ENCODE peak calls at places on chromosome 20, in five cellular contexts. D, Q, A, Z and W are unnamed samples.

GRCh38 chr20:20079102-20079784 is 26.9 kb downstream of the CFAP61 start:
- DNase-seq in D (no peak), Q (no peak), A (no peak), Z (no peak), W (no peak)

GRCh38 chr20:10448270-10449156 is 13.4 kb downstream of the SLX4IP start:
- DNase-seq in D (no peak), Q (peak), A (no peak), Z (no peak), W (no peak)

GRCh38 chr20:62413025-62413580 is 6.0 kb upstream of the CABLES2 start:
- DNase-seq in D (no peak), Q (no peak), A (no peak), Z (no peak), W (no peak)

GRCh38 chr20:51938557-51939324 is 136.4 kb upstream of the SALL4 start:
- DNase-seq in D (no peak), Q (peak), A (no peak), Z (no peak), W (no peak)

GRCh38 chr20:58708246-58708931 is 15.8 kb downstream of the NPEPL1 start:
- DNase-seq in D (no peak), Q (no peak), A (no peak), Z (no peak), W (no peak)

GRCh38 chr20:61246269-61246668 is 5.8 kb upstream of the CDH4 start:
- DNase-seq in D (no peak), Q (no peak), A (no peak), Z (no peak), W (no peak)

GRCh38 chr20:62907377-62908317 is 18.7 kb downstream of the DIDO1 start:
- DNase-seq in D (no peak), Q (no peak), A (no peak), Z (no peak), W (peak)

GRCh38 chr20:56360133-56360898 is 1.5 kb downstream of the FAM210B start:
- DNase-seq in D (no peak), Q (no peak), A (no peak), Z (no peak), W (no peak)

GRCh38 chr20:41048475-41049242 is 20.0 kb downstream of the TOP1 start:
- DNase-seq in D (no peak), Q (no peak), A (no peak), Z (peak), W (peak)

GRCh38 chr20:21179796-21180195 is 53.9 kb downstream of the KIZ start:
- DNase-seq in D (no peak), Q (peak), A (no peak), Z (no peak), W (no peak)

GRCh38 chr20:49276201-49276894 is 1.5 kb downstream of the ZNFX1 start:
- DNase-seq in D (peak), Q (peak), A (no peak), Z (no peak), W (peak)

GRCh38 chr20:60123652-60124051 is 165.4 kb downstream of the CDH26 start:
- DNase-seq in D (no peak), Q (no peak), A (no peak), Z (no peak), W (no peak)

GRCh38 chr20:57647006-57647932 is 27.0 kb upstream of the ZBP1 start:
- DNase-seq in D (no peak), Q (no peak), A (no peak), Z (no peak), W (no peak)

GRCh38 chr20:37295595-37295994 is 6.1 kb downstream of the MANBAL start:
- DNase-seq in D (no peak), Q (no peak), A (peak), Z (no peak), W (no peak)

GRCh38 chr20:25103526-25103925 is 21.6 kb upstream of the VSX1 start:
- DNase-seq in D (no peak), Q (no peak), A (no peak), Z (no peak), W (no peak)

GRCh38 chr20:32731882-32732266 is 11.4 kb downstream of the COMMD7 start:
- DNase-seq in D (no peak), Q (peak), A (peak), Z (no peak), W (peak)

GRCh38 chr20:57439432-57439831 is 48.2 kb downstream of the RBM38 start:
- DNase-seq in D (peak), Q (no peak), A (peak), Z (peak), W (no peak)

GRCh38 chr20:2305479-2305878 is 9.7 kb downstream of the TGM3 start:
- DNase-seq in D (no peak), Q (no peak), A (no peak), Z (no peak), W (no peak)

GRCh38 chr20:50624351-50625016 is 66.9 kb downstream of the RIPOR3 start:
- DNase-seq in D (no peak), Q (no peak), A (peak), Z (peak), W (no peak)

GRCh38 chr20:12047838-12048432 is 130.2 kb downstream of the BTBD3 start:
- DNase-seq in D (no peak), Q (peak), A (no peak), Z (no peak), W (no peak)

GRCh38 chr20:1327241-1327653 is 1.7 kb downstream of the SDCBP2 start:
- DNase-seq in D (no peak), Q (peak), A (no peak), Z (no peak), W (peak)

GRCh38 chr20:56517211-56517610 is 7.3 kb upstream of the FAM209A start:
- DNase-seq in D (no peak), Q (no peak), A (no peak), Z (no peak), W (no peak)

GRCh38 chr20:37936451-37936850 is 33.5 kb downstream of the VSTM2L start:
- DNase-seq in D (no peak), Q (no peak), A (no peak), Z (no peak), W (no peak)

GRCh38 chr20:31806564-31807355 is 12.4 kb upstream of the MYLK2 start:
- DNase-seq in D (no peak), Q (peak), A (no peak), Z (peak), W (peak)

GRCh38 chr20:14632906-14633305 is 295.5 kb upstream of the FLRT3 start:
- DNase-seq in D (no peak), Q (no peak), A (no peak), Z (peak), W (peak)

GRCh38 chr20:19211661-19212523 is 550 bp upstream of the SLC24A3 start:
- DNase-seq in D (no peak), Q (peak), A (no peak), Z (no peak), W (no peak)

GRCh38 chr20:63130654-63131577 is 85.0 kb downstream of the YTHDF1 start:
- DNase-seq in D (no peak), Q (no peak), A (no peak), Z (no peak), W (no peak)

GRCh38 chr20:59024111-59024530 is 4.9 kb downstream of the TUBB1 start:
- DNase-seq in D (no peak), Q (no peak), A (no peak), Z (no peak), W (no peak)

GRCh38 chr20:34037121-34037520 is 43.4 kb downstream of the RALY start:
- DNase-seq in D (no peak), Q (peak), A (no peak), Z (no peak), W (no peak)

GRCh38 chr20:50491926-50492634 is 18.1 kb upstream of the PTPN1 start:
- DNase-seq in D (no peak), Q (peak), A (no peak), Z (no peak), W (no peak)

GRCh38 chr20:5621305-5621704 is 128.9 kb upstream of the SHLD1 start:
- DNase-seq in D (no peak), Q (no peak), A (no peak), Z (no peak), W (no peak)

GRCh38 chr20:17749979-17750721 is 50.4 kb downstream of the BANF2 start:
- DNase-seq in D (no peak), Q (peak), A (no peak), Z (no peak), W (no peak)

GRCh38 chr20:20454367-20454766 is 86.5 kb downstream of the INSM1 start:
- DNase-seq in D (no peak), Q (no peak), A (no peak), Z (no peak), W (no peak)

GRCh38 chr20:7704021-7704420 is 236.2 kb downstream of the HAO1 start:
- DNase-seq in D (no peak), Q (no peak), A (no peak), Z (no peak), W (no peak)

GRCh38 chr20:59573837-59574236 is 30.5 kb upstream of the PHACTR3 start:
- DNase-seq in D (no peak), Q (no peak), A (no peak), Z (no peak), W (no peak)